ENCODE peak calls at places on chromosomes 12 and 14, in nine cellular contexts. One of them, this sample, is unnamed.

GRCh38 chr12:98821232-98821631 is 176.1 kb downstream of the APAF1 start:
- DNase-seq in AG04450: no peak
- DNase-seq in RPMI7951: no peak
- DNase-seq in anterior cingulate cortex: no peak
- DNase-seq in activated T-helper 1 cell treated with anti-CD3 and anti-CD28 coated beads, Interleukin-2, amount 50 U/mL, for 16 hours: no peak
- DNase-seq in HEK293T: no peak
- DNase-seq in fibroblast of villous mesenchyme: no peak
- DNase-seq in stimulated activated CD4-positive, alpha-beta T cell treated with anti-CD3 and anti-CD28 coated beads, Interleukin-15, amount 100 ng/mL, for 24 hours: no peak
- DNase-seq in hypothalamus: no peak
- DNase-seq in this sample: no peak

GRCh38 chr14:30648471-30648870 is 26.4 kb downstream of the SCFD1 start:
- DNase-seq in AG04450: no peak
- DNase-seq in RPMI7951: no peak
- DNase-seq in anterior cingulate cortex: no peak
- DNase-seq in activated T-helper 1 cell treated with anti-CD3 and anti-CD28 coated beads, Interleukin-2, amount 50 U/mL, for 16 hours: no peak
- DNase-seq in HEK293T: no peak
- DNase-seq in fibroblast of villous mesenchyme: no peak
- DNase-seq in stimulated activated CD4-positive, alpha-beta T cell treated with anti-CD3 and anti-CD28 coated beads, Interleukin-15, amount 100 ng/mL, for 24 hours: no peak
- DNase-seq in hypothalamus: no peak
- DNase-seq in this sample: no peak

GRCh38 chr12:102480401-102480800 is at the start of gene IGF1:
- DNase-seq in AG04450: no peak
- DNase-seq in RPMI7951: peak
- DNase-seq in anterior cingulate cortex: no peak
- DNase-seq in activated T-helper 1 cell treated with anti-CD3 and anti-CD28 coated beads, Interleukin-2, amount 50 U/mL, for 16 hours: no peak
- DNase-seq in HEK293T: no peak
- DNase-seq in fibroblast of villous mesenchyme: peak
- DNase-seq in stimulated activated CD4-positive, alpha-beta T cell treated with anti-CD3 and anti-CD28 coated beads, Interleukin-15, amount 100 ng/mL, for 24 hours: no peak
- DNase-seq in hypothalamus: no peak
- DNase-seq in this sample: no peak

GRCh38 chr14:64303471-64303917 is 9.3 kb upstream of the ESR2 start:
- DNase-seq in AG04450: no peak
- DNase-seq in RPMI7951: peak
- DNase-seq in anterior cingulate cortex: no peak
- DNase-seq in activated T-helper 1 cell treated with anti-CD3 and anti-CD28 coated beads, Interleukin-2, amount 50 U/mL, for 16 hours: no peak
- DNase-seq in HEK293T: peak
- DNase-seq in fibroblast of villous mesenchyme: peak
- DNase-seq in stimulated activated CD4-positive, alpha-beta T cell treated with anti-CD3 and anti-CD28 coated beads, Interleukin-15, amount 100 ng/mL, for 24 hours: no peak
- DNase-seq in hypothalamus: no peak
- DNase-seq in this sample: peak

GRCh38 chr12:24222968-24223367 is 273.5 kb upstream of the SOX5 start:
- DNase-seq in AG04450: peak
- DNase-seq in RPMI7951: peak
- DNase-seq in anterior cingulate cortex: no peak
- DNase-seq in activated T-helper 1 cell treated with anti-CD3 and anti-CD28 coated beads, Interleukin-2, amount 50 U/mL, for 16 hours: no peak
- DNase-seq in HEK293T: no peak
- DNase-seq in fibroblast of villous mesenchyme: peak
- DNase-seq in stimulated activated CD4-positive, alpha-beta T cell treated with anti-CD3 and anti-CD28 coated beads, Interleukin-15, amount 100 ng/mL, for 24 hours: no peak
- DNase-seq in hypothalamus: no peak
- DNase-seq in this sample: no peak

GRCh38 chr12:116559080-116559329 is 176 bp upstream of the MAP1LC3B2 start:
- DNase-seq in AG04450: no peak
- DNase-seq in RPMI7951: no peak
- DNase-seq in anterior cingulate cortex: peak
- DNase-seq in activated T-helper 1 cell treated with anti-CD3 and anti-CD28 coated beads, Interleukin-2, amount 50 U/mL, for 16 hours: no peak
- DNase-seq in HEK293T: no peak
- DNase-seq in fibroblast of villous mesenchyme: no peak
- DNase-seq in stimulated activated CD4-positive, alpha-beta T cell treated with anti-CD3 and anti-CD28 coated beads, Interleukin-15, amount 100 ng/mL, for 24 hours: no peak
- DNase-seq in hypothalamus: no peak
- DNase-seq in this sample: no peak

GRCh38 chr12:105020241-105020962 is 34.3 kb downstream of the NOPCHAP1 start:
- DNase-seq in AG04450: no peak
- DNase-seq in RPMI7951: no peak
- DNase-seq in anterior cingulate cortex: no peak
- DNase-seq in activated T-helper 1 cell treated with anti-CD3 and anti-CD28 coated beads, Interleukin-2, amount 50 U/mL, for 16 hours: no peak
- DNase-seq in HEK293T: no peak
- DNase-seq in fibroblast of villous mesenchyme: no peak
- DNase-seq in stimulated activated CD4-positive, alpha-beta T cell treated with anti-CD3 and anti-CD28 coated beads, Interleukin-15, amount 100 ng/mL, for 24 hours: no peak
- DNase-seq in hypothalamus: no peak
- DNase-seq in this sample: no peak

GRCh38 chr12:62345667-62346066 is 85.5 kb downstream of the USP15 start:
- DNase-seq in AG04450: no peak
- DNase-seq in RPMI7951: no peak
- DNase-seq in anterior cingulate cortex: no peak
- DNase-seq in activated T-helper 1 cell treated with anti-CD3 and anti-CD28 coated beads, Interleukin-2, amount 50 U/mL, for 16 hours: no peak
- DNase-seq in HEK293T: no peak
- DNase-seq in fibroblast of villous mesenchyme: no peak
- DNase-seq in stimulated activated CD4-positive, alpha-beta T cell treated with anti-CD3 and anti-CD28 coated beads, Interleukin-15, amount 100 ng/mL, for 24 hours: no peak
- DNase-seq in hypothalamus: no peak
- DNase-seq in this sample: no peak

GRCh38 chr12:55972045-55972843 is 1.6 kb upstream of the RAB5B start:
- DNase-seq in AG04450: no peak
- DNase-seq in RPMI7951: peak
- DNase-seq in anterior cingulate cortex: no peak
- DNase-seq in activated T-helper 1 cell treated with anti-CD3 and anti-CD28 coated beads, Interleukin-2, amount 50 U/mL, for 16 hours: no peak
- DNase-seq in HEK293T: no peak
- DNase-seq in fibroblast of villous mesenchyme: peak
- DNase-seq in stimulated activated CD4-positive, alpha-beta T cell treated with anti-CD3 and anti-CD28 coated beads, Interleukin-15, amount 100 ng/mL, for 24 hours: no peak
- DNase-seq in hypothalamus: no peak
- DNase-seq in this sample: no peak

GRCh38 chr14:103562385-103563088 is at the start of the genes BAG5 and COA8:
- DNase-seq in AG04450: no peak
- DNase-seq in RPMI7951: peak
- DNase-seq in anterior cingulate cortex: peak
- DNase-seq in activated T-helper 1 cell treated with anti-CD3 and anti-CD28 coated beads, Interleukin-2, amount 50 U/mL, for 16 hours: peak
- DNase-seq in HEK293T: peak
- DNase-seq in fibroblast of villous mesenchyme: peak
- DNase-seq in stimulated activated CD4-positive, alpha-beta T cell treated with anti-CD3 and anti-CD28 coated beads, Interleukin-15, amount 100 ng/mL, for 24 hours: peak
- DNase-seq in hypothalamus: peak
- DNase-seq in this sample: peak

GRCh38 chr14:50964683-50965390 is 20.6 kb upstream of the PYGL start:
- DNase-seq in AG04450: peak
- DNase-seq in RPMI7951: peak
- DNase-seq in anterior cingulate cortex: peak
- DNase-seq in activated T-helper 1 cell treated with anti-CD3 and anti-CD28 coated beads, Interleukin-2, amount 50 U/mL, for 16 hours: no peak
- DNase-seq in HEK293T: no peak
- DNase-seq in fibroblast of villous mesenchyme: peak
- DNase-seq in stimulated activated CD4-positive, alpha-beta T cell treated with anti-CD3 and anti-CD28 coated beads, Interleukin-15, amount 100 ng/mL, for 24 hours: no peak
- DNase-seq in hypothalamus: no peak
- DNase-seq in this sample: peak

GRCh38 chr12:29795715-29796114 is 12.0 kb upstream of the TMTC1 start:
- DNase-seq in AG04450: no peak
- DNase-seq in RPMI7951: no peak
- DNase-seq in anterior cingulate cortex: no peak
- DNase-seq in activated T-helper 1 cell treated with anti-CD3 and anti-CD28 coated beads, Interleukin-2, amount 50 U/mL, for 16 hours: no peak
- DNase-seq in HEK293T: no peak
- DNase-seq in fibroblast of villous mesenchyme: peak
- DNase-seq in stimulated activated CD4-positive, alpha-beta T cell treated with anti-CD3 and anti-CD28 coated beads, Interleukin-15, amount 100 ng/mL, for 24 hours: no peak
- DNase-seq in hypothalamus: no peak
- DNase-seq in this sample: no peak

GRCh38 chr14:45156067-45156466 is 20.3 kb downstream of the FANCM start:
- DNase-seq in AG04450: no peak
- DNase-seq in RPMI7951: no peak
- DNase-seq in anterior cingulate cortex: no peak
- DNase-seq in activated T-helper 1 cell treated with anti-CD3 and anti-CD28 coated beads, Interleukin-2, amount 50 U/mL, for 16 hours: no peak
- DNase-seq in HEK293T: no peak
- DNase-seq in fibroblast of villous mesenchyme: peak
- DNase-seq in stimulated activated CD4-positive, alpha-beta T cell treated with anti-CD3 and anti-CD28 coated beads, Interleukin-15, amount 100 ng/mL, for 24 hours: no peak
- DNase-seq in hypothalamus: no peak
- DNase-seq in this sample: no peak

GRCh38 chr12:93602897-93603668 is 30.6 kb downstream of the SOCS2 start:
- DNase-seq in AG04450: no peak
- DNase-seq in RPMI7951: no peak
- DNase-seq in anterior cingulate cortex: no peak
- DNase-seq in activated T-helper 1 cell treated with anti-CD3 and anti-CD28 coated beads, Interleukin-2, amount 50 U/mL, for 16 hours: no peak
- DNase-seq in HEK293T: no peak
- DNase-seq in fibroblast of villous mesenchyme: no peak
- DNase-seq in stimulated activated CD4-positive, alpha-beta T cell treated with anti-CD3 and anti-CD28 coated beads, Interleukin-15, amount 100 ng/mL, for 24 hours: no peak
- DNase-seq in hypothalamus: no peak
- DNase-seq in this sample: no peak

GRCh38 chr14:51562816-51563215 is 88.9 kb upstream of the FRMD6 start:
- DNase-seq in AG04450: no peak
- DNase-seq in RPMI7951: peak
- DNase-seq in anterior cingulate cortex: no peak
- DNase-seq in activated T-helper 1 cell treated with anti-CD3 and anti-CD28 coated beads, Interleukin-2, amount 50 U/mL, for 16 hours: no peak
- DNase-seq in HEK293T: no peak
- DNase-seq in fibroblast of villous mesenchyme: no peak
- DNase-seq in stimulated activated CD4-positive, alpha-beta T cell treated with anti-CD3 and anti-CD28 coated beads, Interleukin-15, amount 100 ng/mL, for 24 hours: no peak
- DNase-seq in hypothalamus: no peak
- DNase-seq in this sample: no peak

GRCh38 chr12:114895822-114896221 is 211.8 kb upstream of the TBX3 start:
- DNase-seq in AG04450: no peak
- DNase-seq in RPMI7951: peak
- DNase-seq in anterior cingulate cortex: no peak
- DNase-seq in activated T-helper 1 cell treated with anti-CD3 and anti-CD28 coated beads, Interleukin-2, amount 50 U/mL, for 16 hours: no peak
- DNase-seq in HEK293T: no peak
- DNase-seq in fibroblast of villous mesenchyme: no peak
- DNase-seq in stimulated activated CD4-positive, alpha-beta T cell treated with anti-CD3 and anti-CD28 coated beads, Interleukin-15, amount 100 ng/mL, for 24 hours: no peak
- DNase-seq in hypothalamus: no peak
- DNase-seq in this sample: no peak

GRCh38 chr12:72546106-72546505 is 273.9 kb downstream of the TRHDE start:
- DNase-seq in AG04450: peak
- DNase-seq in RPMI7951: no peak
- DNase-seq in anterior cingulate cortex: no peak
- DNase-seq in activated T-helper 1 cell treated with anti-CD3 and anti-CD28 coated beads, Interleukin-2, amount 50 U/mL, for 16 hours: no peak
- DNase-seq in HEK293T: no peak
- DNase-seq in fibroblast of villous mesenchyme: peak
- DNase-seq in stimulated activated CD4-positive, alpha-beta T cell treated with anti-CD3 and anti-CD28 coated beads, Interleukin-15, amount 100 ng/mL, for 24 hours: no peak
- DNase-seq in hypothalamus: no peak
- DNase-seq in this sample: no peak

GRCh38 chr14:64562432-64562831 is 12.7 kb downstream of the PPP1R36 start:
- DNase-seq in AG04450: no peak
- DNase-seq in RPMI7951: no peak
- DNase-seq in anterior cingulate cortex: no peak
- DNase-seq in activated T-helper 1 cell treated with anti-CD3 and anti-CD28 coated beads, Interleukin-2, amount 50 U/mL, for 16 hours: no peak
- DNase-seq in HEK293T: no peak
- DNase-seq in fibroblast of villous mesenchyme: no peak
- DNase-seq in stimulated activated CD4-positive, alpha-beta T cell treated with anti-CD3 and anti-CD28 coated beads, Interleukin-15, amount 100 ng/mL, for 24 hours: no peak
- DNase-seq in hypothalamus: no peak
- DNase-seq in this sample: no peak

GRCh38 chr12:27615331-27615891 is 80.8 kb upstream of the REP15 start:
- DNase-seq in AG04450: no peak
- DNase-seq in RPMI7951: peak
- DNase-seq in anterior cingulate cortex: no peak
- DNase-seq in activated T-helper 1 cell treated with anti-CD3 and anti-CD28 coated beads, Interleukin-2, amount 50 U/mL, for 16 hours: no peak
- DNase-seq in HEK293T: no peak
- DNase-seq in fibroblast of villous mesenchyme: peak
- DNase-seq in stimulated activated CD4-positive, alpha-beta T cell treated with anti-CD3 and anti-CD28 coated beads, Interleukin-15, amount 100 ng/mL, for 24 hours: no peak
- DNase-seq in hypothalamus: no peak
- DNase-seq in this sample: no peak

GRCh38 chr12:11651377-11651776 is 1.9 kb downstream of the ETV6 start:
- DNase-seq in AG04450: no peak
- DNase-seq in RPMI7951: no peak
- DNase-seq in anterior cingulate cortex: no peak
- DNase-seq in activated T-helper 1 cell treated with anti-CD3 and anti-CD28 coated beads, Interleukin-2, amount 50 U/mL, for 16 hours: no peak
- DNase-seq in HEK293T: no peak
- DNase-seq in fibroblast of villous mesenchyme: no peak
- DNase-seq in stimulated activated CD4-positive, alpha-beta T cell treated with anti-CD3 and anti-CD28 coated beads, Interleukin-15, amount 100 ng/mL, for 24 hours: no peak
- DNase-seq in hypothalamus: no peak
- DNase-seq in this sample: no peak

This sample was measured in NCI-H2227 treated with DMSO at 0.1 percent for 48 hours.